ENCODE peak calls at places on chromosomes 7 and 10, in five cellular contexts. W is GM12878, J is sigmoid colon, K is GM12891, E is GM23338. P is an unnamed sample.

GRCh38 chr7:54679414-54679813 is 79.6 kb downstream of the SEC61G start:
- DNase-seq in W (no peak), J (no peak), K (no peak), E (no peak), P (no peak)

GRCh38 chr7:22675917-22676343 is 51.1 kb upstream of the IL6 start:
- DNase-seq in W (no peak), J (no peak), K (no peak), E (no peak), P (peak; percentile 20)

GRCh38 chr10:50254479-50254878 is 3.2 kb upstream of the ASAH2 start:
- DNase-seq in W (no peak), J (no peak), K (no peak), E (no peak), P (no peak)

GRCh38 chr7:98619450-98620321 is 2.6 kb downstream of the NPTX2 start:
- DNase-seq in W (no peak), J (no peak), K (no peak), E (peak; percentile 66), P (no peak)

GRCh38 chr7:27161214-27161720 is 4.1 kb downstream of the HOXA9 start:
- DNase-seq in W (no peak), J (peak; percentile 73), K (no peak), E (no peak), P (peak; percentile 66)

GRCh38 chr10:109894516-109894915 is 28.8 kb downstream of the XPNPEP1 start:
- DNase-seq in W (no peak), J (peak; percentile 92), K (no peak), E (no peak), P (peak; percentile 32)

GRCh38 chr7:2043316-2044039 is 189.3 kb downstream of the MAD1L1 start:
- DNase-seq in W (no peak), J (peak; percentile 54), K (no peak), E (no peak), P (no peak)

GRCh38 chr10:48464871-48465736 is 139.8 kb downstream of the ARHGAP22 start:
- DNase-seq in W (no peak), J (no peak), K (no peak), E (peak; percentile 23), P (no peak)

GRCh38 chr7:6228865-6229264 is 43.6 kb downstream of the CYTH3 start:
- DNase-seq in W (peak; percentile 40), J (no peak), K (peak; percentile 44), E (no peak), P (no peak)

GRCh38 chr7:105840981-105841749 is 35.2 kb downstream of the ATXN7L1 start:
- DNase-seq in W (no peak), J (no peak), K (no peak), E (no peak), P (no peak)

GRCh38 chr10:59678884-59679301 is 30.8 kb downstream of the SLC16A9 start:
- DNase-seq in W (no peak), J (no peak), K (no peak), E (no peak), P (peak; percentile 73)

DNA sequence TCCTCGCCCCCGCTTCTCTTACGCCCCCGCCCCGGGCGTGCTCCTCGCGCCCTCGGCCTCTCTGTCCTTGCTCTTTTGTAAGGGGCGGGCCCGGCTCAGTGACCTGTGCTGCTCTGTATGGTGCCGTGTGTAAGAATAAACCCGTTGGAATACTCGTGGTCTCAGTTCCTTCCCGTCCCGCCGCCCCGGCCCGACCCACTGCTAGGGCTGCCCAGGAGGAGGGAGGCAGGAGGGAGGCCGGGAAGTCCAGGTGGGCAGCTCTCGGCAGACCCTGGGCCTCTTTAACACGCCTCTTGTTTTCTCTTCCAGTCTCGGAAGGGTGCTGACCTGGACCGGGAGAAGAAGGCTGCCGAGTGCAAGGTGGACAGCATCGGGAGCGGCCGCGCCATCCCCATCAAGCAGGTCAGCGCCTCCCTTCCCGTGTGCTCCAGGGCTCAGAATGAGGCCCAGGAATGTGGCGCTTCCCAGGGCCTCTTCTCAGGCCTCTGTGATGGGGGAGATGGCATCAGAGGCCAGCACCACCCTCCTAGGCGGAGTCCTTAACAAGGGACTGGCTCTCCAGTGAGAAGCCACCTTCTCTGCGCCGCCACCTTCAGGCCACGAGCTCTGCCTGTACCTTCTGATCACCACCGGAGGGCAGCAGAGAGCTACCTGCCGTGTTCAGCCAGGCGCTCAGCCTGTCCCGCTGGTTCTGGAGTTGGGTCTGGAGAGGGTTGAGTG is 37.4 kb downstream of the AGAP3 start:
- DNase-seq in W (no peak), J (peak; percentile 91), K (peak; percentile 99), E (peak; percentile 92), P (peak; percentile 88)
- TF ChIP-seq POLR2AphosphoS5 in W (no peak), J (no peak), K (no peak), E (no peak), P (no peak)

GRCh38 chr10:71467161-71467560 is 70.4 kb downstream of the CDH23 start:
- DNase-seq in W (no peak), J (no peak), K (no peak), E (no peak), P (no peak)
- TF ChIP-seq POLR2AphosphoS5 in W (no peak), J (no peak), K (no peak), E (no peak), P (no peak)

GRCh38 chr10:44199267-44199666 is 185.6 kb downstream of the CXCL12 start:
- DNase-seq in W (no peak), J (no peak), K (no peak), E (no peak), P (no peak)

GRCh38 chr10:44197646-44198045 is 187.3 kb downstream of the CXCL12 start:
- DNase-seq in W (no peak), J (no peak), K (no peak), E (no peak), P (no peak)

GRCh38 chr10:44199991-44200655 is 184.8 kb downstream of the CXCL12 start:
- DNase-seq in W (no peak), J (peak; percentile 53), K (no peak), E (no peak), P (no peak)

GRCh38 chr10:44198096-44198779 is 186.7 kb downstream of the CXCL12 start:
- DNase-seq in W (no peak), J (no peak), K (no peak), E (no peak), P (no peak)

DNA sequence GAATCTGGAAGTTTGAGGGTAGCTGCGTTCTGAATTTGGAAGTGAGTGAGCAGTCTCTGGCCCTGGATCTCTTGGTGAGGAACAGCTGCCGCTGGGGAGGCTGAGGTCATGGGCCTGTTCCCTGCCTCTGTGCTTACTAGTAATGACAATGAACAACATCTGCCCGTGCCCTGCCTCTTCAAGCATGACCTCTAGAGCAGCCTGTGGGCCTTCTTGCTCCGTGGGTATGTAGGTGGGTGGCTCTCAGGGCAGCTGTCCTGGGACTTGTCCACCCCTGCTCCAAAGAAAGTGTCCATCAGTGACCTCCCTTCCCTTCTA is 186.2 kb downstream of the CXCL12 start:
- DNase-seq in W (no peak), J (peak; percentile 71), K (no peak), E (no peak), P (no peak)
- TF ChIP-seq POLR2AphosphoS5 in W (no peak), J (no peak), K (no peak), E (no peak), P (no peak)

DNA sequence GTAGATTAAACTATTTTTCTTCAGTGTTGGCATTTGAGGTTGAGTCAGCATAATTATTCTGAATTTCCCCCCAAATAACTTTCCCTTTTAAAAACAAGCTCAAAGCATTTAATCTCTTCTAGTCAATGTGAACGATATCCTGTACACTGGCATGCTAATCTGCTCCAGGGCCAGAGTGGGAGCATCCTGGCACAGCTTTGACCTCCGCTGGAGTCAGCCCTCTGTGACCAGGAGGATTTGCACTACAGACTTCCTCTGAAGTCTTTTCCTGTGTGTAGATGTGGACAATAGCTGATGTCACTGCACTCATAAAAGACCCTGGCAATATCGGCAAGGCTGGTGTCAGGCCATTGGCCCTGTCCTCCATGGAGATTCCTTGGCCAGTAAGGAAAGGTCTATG is 340.2 kb downstream of the CDC14C start:
- DNase-seq in W (no peak), J (no peak), K (no peak), E (no peak), P (no peak)
- TF ChIP-seq POLR2AphosphoS5 in W (no peak), J (no peak), K (no peak), E (no peak), P (no peak)